ENCODE peak calls at places on chromosome 5, in four cellular contexts. F is heart right ventricle, T is astrocyte, X is breast epithelium. J is an unnamed sample.

GRCh38 chr5:98902733-98903132 is 26.1 kb downstream of the CHD1 start:
- DNase-seq in T (peak; percentile 47), X (no peak), F (no peak), J (no peak)

GRCh38 chr5:154962494-154962893 is 21.6 kb downstream of the MRPL22 start:
- DNase-seq in T (peak; percentile 28), X (no peak), F (no peak), J (peak; percentile 90)

GRCh38 chr5:133359861-133360260 is 252.5 kb downstream of the FSTL4 start:
- DNase-seq in F (no peak), T (no peak), X (no peak), J (no peak)

GRCh38 chr5:122236270-122236669 is 75.8 kb upstream of the SNCAIP start:
- DNase-seq in F (no peak), X (no peak), T (no peak), J (peak; percentile 38)

GRCh38 chr5:32531885-32532520 is 53.4 kb upstream of the SUB1 start:
- DNase-seq in T (peak; percentile 32), F (no peak), X (no peak), J (no peak)

GRCh38 chr5:149223081-149223848 is 48.4 kb upstream of the AFAP1L1 start:
- DNase-seq in X (no peak), F (no peak), T (no peak), J (no peak)

GRCh38 chr5:86878250-86878649 is 260.5 kb downstream of the COX7C start:
- DNase-seq in F (no peak), T (peak; percentile 47), X (no peak), J (no peak)

GRCh38 chr5:100668511-100668910 is 133.3 kb downstream of the FAM174A start:
- DNase-seq in F (no peak), X (no peak), T (peak; percentile 53), J (peak; percentile 70)

GRCh38 chr5:134525687-134526482 is 415 bp downstream of the JADE2 start:
- DNase-seq in X (peak; percentile 70), F (peak; percentile 82), T (peak; percentile 79), J (peak; percentile 86)

GRCh38 chr5:40277161-40277906 is 402.4 kb upstream of the PTGER4 start:
- DNase-seq in T (no peak), F (no peak), X (no peak), J (no peak)

GRCh38 chr5:95042040-95042439 is 242.9 kb downstream of the MCTP1 start:
- DNase-seq in F (no peak), X (no peak), T (no peak), J (no peak)

GRCh38 chr5:77785229-77785628 is 9.1 kb upstream of the TBCA start:
- DNase-seq in F (no peak), T (no peak), X (no peak), J (no peak)

GRCh38 chr5:160744253-160745112 is 107.5 kb downstream of the ATP10B start:
- DNase-seq in X (no peak), F (no peak), T (no peak), J (no peak)

GRCh38 chr5:157182143-157182757 is 1.6 kb downstream of the ITK start:
- DNase-seq in F (no peak), X (no peak), T (no peak), J (no peak)

GRCh38 chr5:135385576-135385975 is 13.5 kb downstream of the MACROH2A1 start:
- DNase-seq in T (no peak), F (no peak), X (no peak), J (no peak)

GRCh38 chr5:116554764-116555163 is 19.9 kb downstream of the SEMA6A start:
- DNase-seq in F (no peak), T (no peak), X (no peak), J (no peak)
- TF ChIP-seq CTCF in F (no peak), T (no peak), X (no peak), J (no peak)

GRCh38 chr5:8538813-8539212 is 669.9 kb downstream of the MTRR start:
- DNase-seq in X (no peak), F (no peak), T (no peak), J (no peak)
- H3K27ac ChIP-seq in X (no peak overlapping the region), F (no peak overlapping the region), T (no peak overlapping the region), J (no peak overlapping the region)

GRCh38 chr5:167576126-167576525 is 715.3 kb upstream of the WWC1 start:
- DNase-seq in T (no peak), F (no peak), X (no peak), J (no peak)
- TF ChIP-seq CTCF in T (peak; percentile 8), F (no peak), X (no peak), J (peak; percentile 20)

DNA sequence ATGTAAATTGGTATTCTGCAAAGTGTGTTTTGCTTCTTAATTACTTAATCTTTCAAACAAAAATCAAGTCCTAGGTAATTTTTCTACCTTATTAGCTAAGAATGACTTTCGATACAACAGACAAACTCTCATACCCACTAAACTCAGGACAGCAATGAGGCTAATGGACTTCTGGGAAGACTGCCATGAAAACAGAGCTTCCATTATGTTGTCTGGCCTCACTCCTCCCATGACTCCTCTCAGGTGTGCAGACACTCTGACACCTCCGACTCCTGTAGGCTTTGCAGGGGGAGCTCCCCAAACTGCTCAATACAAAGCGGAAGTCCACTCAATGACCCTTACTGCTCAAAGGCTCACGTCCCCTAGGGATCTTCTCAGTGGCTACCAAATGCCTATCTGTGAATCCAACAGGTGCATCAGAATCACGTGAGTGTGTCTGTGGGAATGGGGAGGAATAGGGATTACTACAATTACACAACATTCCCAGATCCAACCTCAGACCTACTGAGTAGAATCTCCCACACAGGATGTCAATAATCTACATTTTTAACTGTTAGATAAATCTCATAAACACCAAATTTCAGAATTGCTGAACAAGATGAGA is 289.9 kb downstream of the RAB3C start:
- DNase-seq in T (no peak), X (no peak), F (no peak), J (no peak)
- H3K27ac ChIP-seq in T (no peak overlapping the region), X (no peak overlapping the region), F (no peak overlapping the region), J (no peak overlapping the region)

GRCh38 chr5:55226934-55227737 is at the start of gene MCIDAS:
- DNase-seq in T (no peak), X (no peak), F (no peak), J (peak; percentile 90)
- TF ChIP-seq CTCF in T (no peak), X (no peak), F (no peak), J (peak; percentile 55)

GRCh38 chr5:72063219-72063819 is 44.0 kb upstream of the MAP1B start:
- DNase-seq in X (no peak), T (peak; percentile 17), F (no peak), J (peak; percentile 58)

DNA sequence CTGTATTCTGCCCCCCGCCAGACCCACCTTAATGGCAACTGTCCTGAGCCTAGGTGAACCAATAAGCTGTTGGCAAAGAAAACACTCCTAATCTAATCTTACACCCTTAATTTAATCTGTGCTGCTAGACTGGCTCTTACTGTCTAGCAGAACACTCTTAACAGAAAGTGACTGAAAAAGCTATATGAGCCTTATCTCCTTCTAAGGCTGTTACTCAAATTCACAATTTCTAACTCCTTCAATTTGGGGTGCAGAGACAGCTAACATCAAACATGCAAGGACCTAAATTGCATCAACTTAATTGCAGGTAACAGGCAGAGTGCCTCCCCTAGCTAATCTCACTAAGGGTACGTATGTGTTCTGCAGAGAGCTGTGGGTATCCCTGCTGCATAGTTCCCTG is 49.5 kb upstream of the MAP1B start:
- DNase-seq in X (no peak), F (no peak), T (no peak), J (no peak)
- H3K27ac ChIP-seq in X (no peak overlapping the region), F (no peak overlapping the region), T (no peak overlapping the region), J (no peak overlapping the region)

GRCh38 chr5:79464695-79465332 is 49.1 kb downstream of the HOMER1 start:
- DNase-seq in T (peak; percentile 9), X (no peak), F (no peak), J (peak; percentile 64)
- TF ChIP-seq CTCF in T (peak; percentile 60), X (peak; percentile 53), F (peak; percentile 57), J (peak; percentile 78)

DNA sequence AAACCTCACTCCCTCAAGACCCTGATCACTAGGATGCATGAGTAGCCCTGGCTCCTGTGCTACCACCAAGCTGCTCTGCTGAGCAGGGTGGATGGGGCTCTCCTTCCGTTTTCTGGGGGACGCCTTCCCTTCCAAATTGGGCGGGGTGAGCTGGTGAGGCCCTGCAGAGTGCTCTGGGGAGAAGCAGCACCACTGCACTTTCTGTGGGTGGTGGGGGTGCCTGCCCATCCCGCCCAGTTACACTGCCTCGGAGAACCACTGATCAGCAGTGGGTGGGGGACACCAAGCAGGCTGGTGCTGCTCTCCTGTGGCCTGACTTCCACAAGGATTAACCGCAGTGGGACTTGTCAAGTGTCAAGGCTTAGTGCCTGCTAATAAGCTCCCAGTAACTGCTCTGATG is 19.0 kb downstream of the GFPT2 start:
- DNase-seq in T (no peak), F (no peak), X (no peak), J (no peak)
- H3K27ac ChIP-seq in T (peak overlapping the region; percentile 99), F (no peak overlapping the region), X (peak overlapping the region; percentile 38), J (peak overlapping the region; percentile 65)